ENCODE peak calls at places on chromosomes 5 and 9, in four cellular contexts. O is H1, K is K562, H is HCT116. L is an unnamed sample.

GRCh38 chr9:124213396-124213795 is 44.4 kb upstream of the NEK6 start:
- DNase-seq in K (no peak), O (no peak), H (no peak), L (no peak)

GRCh38 chr9:22208846-22209585 is 199.9 kb upstream of the CDKN2B start:
- DNase-seq in H (no peak), K (no peak), O (no peak), L (no peak)

GRCh38 chr5:69083412-69083811 is 10.4 kb upstream of the SLC30A5 start:
- DNase-seq in H (peak), O (peak), K (peak), L (no peak)

GRCh38 chr5:18882162-18882561 is 1105.8 kb downstream of the CDH18 start:
- DNase-seq in H (no peak), K (no peak), O (no peak), L (no peak)

GRCh38 chr9:130290353-130291181 is 25.0 kb downstream of the HMCN2 start:
- DNase-seq in H (no peak), K (no peak), O (no peak), L (no peak)

GRCh38 chr9:27460225-27461023 is 63.7 kb upstream of the IFNK start:
- DNase-seq in O (no peak), H (no peak), K (no peak), L (peak)

GRCh38 chr9:85514256-85514655 is 227.5 kb downstream of the AGTPBP1 start:
- DNase-seq in O (no peak), K (no peak), H (no peak), L (no peak)

GRCh38 chr5:17852701-17853100 is 218.4 kb downstream of the TAF11L14 start:
- DNase-seq in K (no peak), O (no peak), H (no peak), L (no peak)

GRCh38 chr9:26391036-26391435 is 501.6 kb downstream of the CAAP1 start:
- DNase-seq in K (no peak), O (no peak), H (no peak), L (no peak)
- TF ChIP-seq EGR1 in K (no peak), O (no peak), H (no peak), L (no peak)

DNA sequence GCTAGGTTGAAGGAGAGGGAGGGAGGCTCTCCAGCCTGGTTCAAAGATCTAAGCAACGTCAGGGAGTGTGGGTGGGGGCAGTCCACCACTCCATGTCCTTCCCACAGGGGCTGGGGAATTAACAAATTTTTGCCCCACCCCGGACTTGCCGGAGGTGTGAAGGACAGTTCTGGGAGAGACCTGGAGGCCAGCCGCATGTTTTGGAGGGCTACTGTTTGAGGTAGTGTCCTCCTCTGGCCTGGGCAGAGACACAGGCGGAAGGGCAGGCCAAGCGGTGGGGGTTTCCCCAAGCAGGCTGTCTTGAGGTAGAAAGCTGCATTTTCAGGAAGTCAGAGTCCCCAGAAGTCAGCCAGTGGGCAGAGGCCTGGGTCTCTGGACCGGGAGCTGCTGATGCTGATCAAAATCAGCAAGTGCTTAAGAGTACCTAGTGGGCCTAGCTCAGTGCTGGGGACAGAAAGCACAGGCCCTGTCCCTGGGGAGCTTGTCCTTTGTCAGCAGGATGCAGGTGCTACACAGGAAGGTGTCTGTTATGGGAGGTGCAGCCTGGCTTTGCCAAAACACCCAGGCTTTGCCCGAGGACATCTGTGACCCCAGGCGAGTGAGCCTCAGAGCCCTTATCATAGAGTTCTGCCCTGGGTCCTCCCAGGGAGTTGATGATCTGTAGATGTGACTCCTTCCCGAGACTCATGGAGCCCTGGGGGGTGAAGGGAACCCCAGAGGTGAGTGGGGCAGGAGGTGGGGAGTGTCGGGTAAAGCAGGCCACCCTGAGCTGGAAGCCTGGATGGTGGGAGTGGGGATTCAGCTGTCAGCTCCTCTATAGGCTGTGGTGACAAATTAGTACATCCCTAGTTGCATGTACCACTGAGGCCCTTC is 18.6 kb downstream of the JADE2 start:
- DNase-seq in H (no peak), K (no peak), O (no peak), L (no peak)
- H2AFZ ChIP-seq in H (no peak), K (no peak), O (no peak), L (peak)

GRCh38 chr5:26700759-26701384 is 337.5 kb downstream of the CDH9 start:
- DNase-seq in O (no peak), H (no peak), K (peak), L (no peak)
- TF ChIP-seq EGR1 in O (no peak), H (no peak), K (no peak), L (no peak)

DNA sequence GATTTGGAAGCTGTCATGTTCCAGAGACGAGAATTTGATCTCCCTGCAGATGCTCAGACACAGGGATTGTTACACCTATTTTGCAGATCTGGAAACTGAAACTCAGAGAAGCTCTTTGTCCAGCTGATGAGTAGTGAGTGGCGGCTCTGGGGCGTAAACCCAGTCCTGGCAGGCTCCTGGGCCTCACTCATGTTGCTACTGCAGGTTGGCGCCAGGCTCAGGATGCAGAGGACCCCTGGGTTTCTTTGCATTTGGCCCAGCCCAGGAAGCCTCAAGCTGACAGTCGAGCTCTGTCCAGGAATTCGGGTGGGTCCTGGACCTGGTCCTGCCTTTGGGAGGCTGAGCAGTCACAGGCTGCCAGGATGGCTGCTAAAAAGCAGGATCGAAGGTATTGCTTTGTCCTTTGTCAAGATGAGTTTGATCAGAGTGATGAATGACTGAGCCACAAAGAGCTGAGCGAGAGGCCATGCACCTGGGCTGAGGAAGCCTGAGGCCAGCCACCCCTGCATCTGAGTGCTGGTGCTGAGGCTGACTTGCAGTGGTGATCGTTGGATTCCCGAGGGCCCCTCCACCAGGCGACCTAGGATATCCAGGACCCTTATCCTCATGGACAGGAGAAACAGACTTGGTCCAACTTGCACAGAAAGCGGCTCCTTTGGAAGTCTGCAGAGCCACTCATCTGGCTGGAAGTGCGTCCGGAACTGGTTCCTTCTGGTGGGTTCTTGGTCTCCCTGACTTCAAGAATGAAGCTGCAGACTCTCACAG is 8.3 kb upstream of the RNF130 start:
- DNase-seq in H (no peak), O (no peak), K (no peak), L (no peak)
- H2AFZ ChIP-seq in H (no peak), O (no peak), K (no peak), L (no peak)

GRCh38 chr5:177336112-177336511 is 15.4 kb downstream of the LMAN2 start:
- DNase-seq in O (no peak), K (no peak), H (peak), L (no peak)
- TF ChIP-seq EGR1 in O (no peak), K (no peak), H (no peak), L (no peak)

DNA sequence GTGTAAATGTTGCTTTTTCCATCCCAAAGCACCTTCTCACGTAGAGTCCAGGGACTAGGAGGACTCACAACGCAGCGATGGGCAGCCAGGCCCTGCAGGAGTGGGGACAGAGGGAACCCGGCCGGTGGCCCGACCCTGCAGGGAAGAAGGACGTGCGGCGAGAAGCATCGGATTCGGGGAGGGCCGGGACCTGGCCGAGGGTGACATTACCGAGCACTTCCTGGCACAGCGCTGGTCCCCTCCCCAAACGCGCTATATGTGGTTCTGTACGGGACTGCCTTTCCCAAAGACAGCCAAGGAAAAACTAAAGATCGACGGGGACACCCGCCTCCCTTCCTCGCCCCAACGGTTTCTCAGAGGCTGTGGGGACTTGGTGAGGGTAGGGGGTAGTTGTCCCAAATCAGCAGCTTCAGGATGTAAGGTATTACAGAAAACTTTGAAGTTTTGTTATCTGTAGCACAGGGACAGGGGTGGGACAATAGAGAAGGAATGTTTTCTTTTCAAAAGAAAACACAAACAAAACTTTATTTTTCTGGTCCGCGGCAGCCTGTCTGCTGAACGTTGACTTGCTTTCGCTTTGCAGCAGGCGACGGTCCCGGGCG is 887 bp upstream of the MAP3K1 start:
- DNase-seq in H (no peak), K (peak), O (no peak), L (no peak)
- H2AFZ ChIP-seq in H (peak), K (peak), O (peak), L (peak)

L was measured in GM12878.